ENCODE peak calls at places on chromosome 4, in five cellular contexts. J is GM23338, V is IMR-90, A is AG04449, R is thoracic aorta. S is an unnamed sample.

GRCh38 chr4:32858971-32859370 is 2138.8 kb downstream of the PCDH7 start:
- DNase-seq in V (peak; percentile 31), J (no peak), A (no peak), R (no peak), S (peak; percentile 51)

GRCh38 chr4:185656467-185656890 is 121.2 kb upstream of the PDLIM3 start:
- DNase-seq in V (peak; percentile 18), R (no peak), A (no peak), J (peak; percentile 67), S (peak; percentile 58)

GRCh38 chr4:108342325-108342986 is 173.7 kb upstream of the LEF1 start:
- DNase-seq in A (no peak), J (no peak), R (no peak), V (no peak), S (no peak)

GRCh38 chr4:186144180-186144579 is 39.7 kb downstream of the FAM149A start:
- DNase-seq in R (no peak), V (peak; percentile 21), J (peak; percentile 53), A (no peak), S (peak; percentile 25)

GRCh38 chr4:85681194-85681803 is 206.3 kb downstream of the ARHGAP24 start:
- DNase-seq in A (peak; percentile 97), J (no peak), V (peak; percentile 49), R (no peak), S (peak; percentile 99)

GRCh38 chr4:76659103-76659490 is 224.1 kb downstream of the SHROOM3 start:
- DNase-seq in V (peak; percentile 55), R (no peak), A (no peak), J (no peak), S (no peak)

GRCh38 chr4:184644553-184645307 is 4.5 kb downstream of the CASP3 start:
- DNase-seq in V (peak; percentile 40), A (no peak), J (peak; percentile 24), R (no peak), S (no peak)

GRCh38 chr4:141686929-141687328 is 50.5 kb downstream of the IL15 start:
- DNase-seq in A (no peak), J (no peak), R (no peak), V (no peak), S (peak; percentile 18)

GRCh38 chr4:114780205-114780604 is 181.6 kb downstream of the UGT8 start:
- DNase-seq in V (peak; percentile 7), R (no peak), A (no peak), J (peak; percentile 80), S (peak; percentile 1)

GRCh38 chr4:155025762-155026457 is 182.5 kb upstream of the NPY2R start:
- DNase-seq in R (no peak), J (peak; percentile 96), A (no peak), V (no peak), S (no peak)

GRCh38 chr4:146591986-146592385 is 46.7 kb upstream of the POU4F2 start:
- DNase-seq in J (no peak), V (no peak), A (no peak), R (no peak), S (no peak)

GRCh38 chr4:113020966-113021365 is 28.5 kb upstream of the ANK2 start:
- DNase-seq in A (no peak), J (no peak), V (no peak), R (no peak), S (peak; percentile 67)

GRCh38 chr4:100093091-100093866 is 97.0 kb downstream of the DDIT4L start:
- DNase-seq in A (peak; percentile 56), R (peak; percentile 61), J (peak; percentile 97), V (peak; percentile 82), S (peak; percentile 84)
- TF ChIP-seq CTCF in A (peak; percentile 64), R (peak; percentile 86), J (peak; percentile 77), V (peak; percentile 78), S (peak; percentile 81)

DNA sequence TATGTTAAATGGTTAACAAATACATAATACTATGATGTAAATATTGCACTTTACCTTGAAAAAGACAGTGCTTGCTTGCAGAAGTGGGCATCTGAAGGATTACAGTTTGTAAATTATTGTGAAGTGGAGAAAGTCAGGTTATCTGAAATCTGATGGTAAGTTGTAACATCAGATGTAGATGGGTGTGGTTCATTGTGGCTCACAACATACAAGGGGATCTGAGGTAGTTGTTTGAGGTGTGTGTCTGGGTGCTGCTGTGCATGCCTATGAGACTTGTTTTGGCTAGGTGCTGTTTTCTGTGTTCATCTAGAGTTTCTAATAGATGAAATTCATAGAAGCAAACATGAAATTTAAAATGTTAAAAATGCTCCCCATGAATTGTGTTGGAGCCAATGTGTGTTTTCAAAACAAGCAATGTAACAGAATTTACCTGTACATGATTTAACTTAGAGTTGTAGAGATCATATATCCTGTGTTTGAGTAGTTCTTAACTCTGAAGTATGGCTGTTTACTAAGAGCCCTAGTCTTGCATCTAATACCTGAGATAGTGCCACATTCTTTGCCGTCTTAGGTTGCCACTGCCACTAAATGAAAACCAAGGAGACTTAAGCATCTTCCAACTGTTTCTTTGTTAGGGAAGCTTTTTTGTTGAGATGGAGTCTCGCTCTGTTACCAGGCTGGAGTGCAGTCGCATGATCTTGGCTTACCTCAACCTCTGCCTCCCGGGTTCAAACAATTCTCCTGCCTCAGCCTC is 11.9 kb upstream of the NDUFC1 start:
- DNase-seq in V (no peak), J (peak; percentile 49), R (no peak), A (no peak), S (no peak)
- H3K4me3 ChIP-seq in V (no peak overlapping the region), J (peak overlapping the region; percentile 20), R (no peak overlapping the region), A (no peak overlapping the region), S (no peak overlapping the region)

DNA sequence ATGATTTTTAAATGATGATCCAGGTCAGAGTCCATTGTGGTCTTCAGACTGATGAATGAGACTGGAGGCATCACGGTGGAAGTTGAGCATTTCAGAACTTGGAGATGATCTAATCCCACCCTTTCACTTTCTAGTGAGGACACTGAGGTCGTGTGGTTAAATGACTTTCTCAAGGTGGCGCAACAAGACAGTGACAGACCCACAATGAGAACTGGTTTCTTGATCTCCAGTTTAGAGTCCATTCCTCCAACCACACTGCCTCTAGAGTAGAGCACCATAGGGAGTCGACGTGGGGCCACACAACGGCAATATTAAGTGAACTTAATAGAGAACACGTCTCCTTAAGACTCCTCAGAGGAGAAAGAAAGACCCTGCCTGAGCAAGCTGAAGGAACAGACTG is 381.0 kb downstream of the UNC5C start:
- DNase-seq in V (no peak), R (no peak), A (no peak), J (no peak), S (no peak)
- TF ChIP-seq CTCF in V (no peak), R (no peak), A (no peak), J (peak; percentile 13), S (no peak)

DNA sequence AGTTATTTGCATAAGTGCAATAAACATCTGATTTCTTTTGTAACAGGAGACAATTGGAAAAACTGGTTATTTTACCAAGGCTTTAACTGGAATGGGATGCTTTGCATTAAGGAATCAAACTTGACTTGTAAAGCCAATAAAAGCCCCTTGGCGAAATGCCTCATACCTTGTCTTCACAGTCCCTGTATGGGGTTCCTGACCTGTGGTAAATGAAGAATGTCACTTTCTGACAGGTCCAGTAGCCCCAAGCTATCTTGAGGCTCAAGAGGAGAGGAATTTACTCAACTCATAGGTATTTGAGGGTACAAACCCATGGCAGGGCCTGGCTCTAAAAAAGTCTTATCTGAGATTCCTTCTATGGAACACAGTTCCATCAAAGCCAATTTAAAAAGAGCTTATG is 78.0 kb downstream of the ACOX3 start:
- DNase-seq in J (no peak), A (no peak), V (no peak), R (no peak), S (no peak)
- H3K4me3 ChIP-seq in J (no peak overlapping the region), A (no peak overlapping the region), V (no peak overlapping the region), R (no peak overlapping the region), S (no peak overlapping the region)

DNA sequence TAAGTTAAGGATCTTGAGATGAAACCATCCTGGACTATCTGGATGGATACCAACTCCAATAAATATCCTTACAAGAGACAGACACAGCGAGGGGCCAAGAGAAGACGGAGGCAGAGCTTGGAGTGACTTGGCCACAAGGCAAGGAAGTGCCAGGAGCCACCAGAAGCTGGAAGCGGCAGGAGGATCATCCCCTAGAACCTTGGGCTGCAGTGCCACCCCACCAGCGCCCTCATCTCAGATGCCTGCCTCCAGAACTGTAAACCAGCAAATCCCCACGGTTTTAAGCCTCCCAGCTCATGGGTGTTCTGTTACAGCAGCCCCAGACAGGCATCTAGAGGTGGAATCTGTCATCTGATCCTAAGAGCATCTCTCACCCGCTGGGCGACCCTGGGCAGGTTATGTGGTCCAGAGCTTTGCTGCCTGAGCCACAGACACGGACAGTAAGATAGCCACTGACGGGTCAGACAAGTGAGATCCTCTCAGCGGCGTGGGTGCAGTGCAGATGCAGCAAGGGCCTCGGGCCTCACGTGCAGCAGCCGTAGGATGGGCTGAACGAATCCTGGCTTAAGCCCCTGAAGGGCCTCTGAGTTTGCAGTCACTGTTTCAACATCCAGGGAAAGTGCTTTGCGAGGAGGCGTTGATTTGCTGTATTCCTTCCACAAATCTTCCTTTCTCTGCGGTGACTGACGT is 25.1 kb upstream of the MXD4 start:
- DNase-seq in R (no peak), V (peak; percentile 4), A (no peak), J (no peak), S (no peak)
- TF ChIP-seq CTCF in R (no peak), V (no peak), A (no peak), J (no peak), S (no peak)